ENCODE peak calls at places on chromosomes 13 and 19, in ten cellular contexts. One of them, this sample, is unnamed.

GRCh38 chr19:47713046-47714021 is at the start of gene EHD2:
- DNase-seq in transverse colon: peak
- DNase-seq in right atrium auricular region: peak
- DNase-seq in lower leg skin: peak
- DNase-seq in renal cortical epithelial cell: no peak
- DNase-seq in EH: peak
- DNase-seq in effector memory CD4-positive, alpha-beta T cell: no peak
- DNase-seq in HS-5: no peak
- DNase-seq in frontal cortex: peak
- DNase-seq in NCI-H146: peak
- DNase-seq in this sample: peak

GRCh38 chr19:3366761-3367571 is 583 bp downstream of the NFIC start:
- DNase-seq in effector memory CD4-positive, alpha-beta T cell: no peak
- DNase-seq in lower leg skin: peak
- DNase-seq in HS-5: no peak
- DNase-seq in transverse colon: peak
- DNase-seq in NCI-H146: peak
- DNase-seq in right atrium auricular region: no peak
- DNase-seq in EH: peak
- DNase-seq in frontal cortex: peak
- DNase-seq in renal cortical epithelial cell: no peak
- DNase-seq in this sample: peak

GRCh38 chr13:68727165-68727564 is 1380.5 kb upstream of the ATXN8OS start:
- DNase-seq in transverse colon: no peak
- DNase-seq in effector memory CD4-positive, alpha-beta T cell: no peak
- DNase-seq in right atrium auricular region: no peak
- DNase-seq in HS-5: no peak
- DNase-seq in renal cortical epithelial cell: no peak
- DNase-seq in NCI-H146: no peak
- DNase-seq in lower leg skin: no peak
- DNase-seq in EH: no peak
- DNase-seq in frontal cortex: no peak
- DNase-seq in this sample: no peak

GRCh38 chr19:46296722-46297431 is at the start of gene HIF3A:
- DNase-seq in transverse colon: peak
- DNase-seq in lower leg skin: no peak
- DNase-seq in frontal cortex: no peak
- DNase-seq in HS-5: no peak
- DNase-seq in effector memory CD4-positive, alpha-beta T cell: no peak
- DNase-seq in EH: no peak
- DNase-seq in renal cortical epithelial cell: peak
- DNase-seq in right atrium auricular region: peak
- DNase-seq in NCI-H146: peak
- DNase-seq in this sample: no peak

GRCh38 chr19:11722414-11722813 is 16.3 kb downstream of the ZNF823 start:
- DNase-seq in transverse colon: no peak
- DNase-seq in effector memory CD4-positive, alpha-beta T cell: no peak
- DNase-seq in frontal cortex: no peak
- DNase-seq in lower leg skin: no peak
- DNase-seq in renal cortical epithelial cell: no peak
- DNase-seq in NCI-H146: no peak
- DNase-seq in HS-5: no peak
- DNase-seq in right atrium auricular region: no peak
- DNase-seq in EH: no peak
- DNase-seq in this sample: no peak

GRCh38 chr19:7109678-7110289 is 40.3 kb downstream of the ZNF557 start:
- DNase-seq in HS-5: no peak
- DNase-seq in transverse colon: no peak
- DNase-seq in right atrium auricular region: no peak
- DNase-seq in renal cortical epithelial cell: peak
- DNase-seq in NCI-H146: no peak
- DNase-seq in effector memory CD4-positive, alpha-beta T cell: no peak
- DNase-seq in EH: peak
- DNase-seq in lower leg skin: no peak
- DNase-seq in frontal cortex: no peak
- DNase-seq in this sample: no peak

GRCh38 chr19:53112286-53112685 is 9.1 kb upstream of the ZNF160 start:
- DNase-seq in NCI-H146: no peak
- DNase-seq in EH: no peak
- DNase-seq in frontal cortex: no peak
- DNase-seq in effector memory CD4-positive, alpha-beta T cell: no peak
- DNase-seq in right atrium auricular region: no peak
- DNase-seq in lower leg skin: no peak
- DNase-seq in HS-5: no peak
- DNase-seq in transverse colon: no peak
- DNase-seq in renal cortical epithelial cell: no peak
- DNase-seq in this sample: no peak

GRCh38 chr19:20858861-20859260 is 64.2 kb upstream of the ZNF85 start:
- DNase-seq in renal cortical epithelial cell: no peak
- DNase-seq in NCI-H146: no peak
- DNase-seq in lower leg skin: no peak
- DNase-seq in right atrium auricular region: no peak
- DNase-seq in effector memory CD4-positive, alpha-beta T cell: no peak
- DNase-seq in frontal cortex: no peak
- DNase-seq in transverse colon: no peak
- DNase-seq in HS-5: no peak
- DNase-seq in EH: no peak
- DNase-seq in this sample: no peak

GRCh38 chr13:100828226-100828625 is 153.6 kb upstream of the TMTC4 start:
- DNase-seq in lower leg skin: no peak
- DNase-seq in HS-5: no peak
- DNase-seq in frontal cortex: no peak
- DNase-seq in NCI-H146: peak
- DNase-seq in EH: no peak
- DNase-seq in effector memory CD4-positive, alpha-beta T cell: no peak
- DNase-seq in transverse colon: no peak
- DNase-seq in renal cortical epithelial cell: peak
- DNase-seq in right atrium auricular region: no peak
- DNase-seq in this sample: peak

GRCh38 chr13:113834496-113835200 is 29.2 kb downstream of the GAS6 start:
- DNase-seq in frontal cortex: no peak
- DNase-seq in EH: no peak
- DNase-seq in lower leg skin: no peak
- DNase-seq in NCI-H146: no peak
- DNase-seq in right atrium auricular region: no peak
- DNase-seq in renal cortical epithelial cell: no peak
- DNase-seq in effector memory CD4-positive, alpha-beta T cell: no peak
- DNase-seq in HS-5: no peak
- DNase-seq in transverse colon: no peak
- DNase-seq in this sample: no peak

GRCh38 chr13:30862707-30863106 is 43.4 kb upstream of the MEDAG start:
- DNase-seq in right atrium auricular region: no peak
- DNase-seq in frontal cortex: no peak
- DNase-seq in NCI-H146: no peak
- DNase-seq in transverse colon: peak
- DNase-seq in HS-5: no peak
- DNase-seq in EH: peak
- DNase-seq in effector memory CD4-positive, alpha-beta T cell: no peak
- DNase-seq in lower leg skin: no peak
- DNase-seq in renal cortical epithelial cell: no peak
- DNase-seq in this sample: no peak

GRCh38 chr13:34164585-34164984 is 346.6 kb downstream of the RFC3 start:
- DNase-seq in transverse colon: no peak
- DNase-seq in HS-5: no peak
- DNase-seq in frontal cortex: no peak
- DNase-seq in NCI-H146: no peak
- DNase-seq in effector memory CD4-positive, alpha-beta T cell: no peak
- DNase-seq in right atrium auricular region: no peak
- DNase-seq in renal cortical epithelial cell: peak
- DNase-seq in lower leg skin: no peak
- DNase-seq in EH: no peak
- DNase-seq in this sample: no peak

GRCh38 chr19:19538077-19538764 is at the start of gene CILP2:
- DNase-seq in EH: peak
- DNase-seq in NCI-H146: peak
- DNase-seq in effector memory CD4-positive, alpha-beta T cell: no peak
- DNase-seq in frontal cortex: no peak
- DNase-seq in right atrium auricular region: no peak
- DNase-seq in transverse colon: peak
- DNase-seq in renal cortical epithelial cell: no peak
- DNase-seq in lower leg skin: no peak
- DNase-seq in HS-5: no peak
- DNase-seq in this sample: no peak

GRCh38 chr19:45470147-45471081 is 2.6 kb downstream of the FOSB start:
- DNase-seq in NCI-H146: no peak
- DNase-seq in lower leg skin: no peak
- DNase-seq in HS-5: no peak
- DNase-seq in transverse colon: peak
- DNase-seq in right atrium auricular region: no peak
- DNase-seq in EH: peak
- DNase-seq in frontal cortex: no peak
- DNase-seq in effector memory CD4-positive, alpha-beta T cell: peak
- DNase-seq in renal cortical epithelial cell: peak
- DNase-seq in this sample: no peak

GRCh38 chr19:35673121-35673804 is 6.9 kb downstream of the UPK1A start:
- DNase-seq in frontal cortex: no peak
- DNase-seq in EH: peak
- DNase-seq in right atrium auricular region: peak
- DNase-seq in renal cortical epithelial cell: peak
- DNase-seq in effector memory CD4-positive, alpha-beta T cell: peak
- DNase-seq in lower leg skin: no peak
- DNase-seq in NCI-H146: peak
- DNase-seq in transverse colon: peak
- DNase-seq in HS-5: peak
- DNase-seq in this sample: no peak

GRCh38 chr19:47351545-47351944 is 2.4 kb downstream of the DHX34 start:
- DNase-seq in transverse colon: no peak
- DNase-seq in lower leg skin: no peak
- DNase-seq in frontal cortex: no peak
- DNase-seq in NCI-H146: no peak
- DNase-seq in renal cortical epithelial cell: peak
- DNase-seq in HS-5: no peak
- DNase-seq in EH: peak
- DNase-seq in right atrium auricular region: no peak
- DNase-seq in effector memory CD4-positive, alpha-beta T cell: no peak
- DNase-seq in this sample: peak

GRCh38 chr13:20475927-20476691 is 49.5 kb downstream of the CRYL1 start:
- DNase-seq in transverse colon: peak
- DNase-seq in renal cortical epithelial cell: no peak
- DNase-seq in effector memory CD4-positive, alpha-beta T cell: peak
- DNase-seq in frontal cortex: no peak
- DNase-seq in NCI-H146: peak
- DNase-seq in lower leg skin: no peak
- DNase-seq in right atrium auricular region: no peak
- DNase-seq in EH: no peak
- DNase-seq in HS-5: no peak
- DNase-seq in this sample: no peak

GRCh38 chr13:112803422-112803821 is 113.6 kb downstream of the ATP11A start:
- DNase-seq in effector memory CD4-positive, alpha-beta T cell: no peak
- DNase-seq in frontal cortex: no peak
- DNase-seq in transverse colon: no peak
- DNase-seq in right atrium auricular region: no peak
- DNase-seq in EH: no peak
- DNase-seq in lower leg skin: no peak
- DNase-seq in HS-5: no peak
- DNase-seq in renal cortical epithelial cell: no peak
- DNase-seq in NCI-H146: no peak
- DNase-seq in this sample: no peak

This sample was measured in NCI-H446.